ENCODE peak calls at places on chromosomes 7 and 10, in eight cellular contexts. F is HCT116; N is NCI-H524; T is AG09319; O is EH; C is activated naive CD4-positive, alpha-beta T cell; Q is GM12864; H is LoVo. D is an unnamed sample.

GRCh38 chr10:112792487-112793196 is 157.4 kb upstream of the TCF7L2 start:
- DNase-seq in F (no peak), N (peak), T (peak), O (peak), C (no peak), Q (no peak), H (no peak), D (no peak)

GRCh38 chr10:11395581-11396310 is 215.7 kb downstream of the USP6NL start:
- DNase-seq in F (no peak), N (no peak), T (no peak), O (peak), C (no peak), Q (no peak), H (no peak), D (no peak)

GRCh38 chr10:15169555-15170407 is 1.3 kb upstream of the NMT2 start:
- DNase-seq in F (no peak), N (no peak), T (no peak), O (no peak), C (peak), Q (no peak), H (no peak), D (peak)

GRCh38 chr10:91684841-91685240 is 52.0 kb upstream of the PPP1R3C start:
- DNase-seq in F (no peak), N (no peak), T (no peak), O (no peak), C (no peak), Q (no peak), H (no peak), D (no peak)

GRCh38 chr10:89310092-89310886 is 8.4 kb downstream of the IFIT2 start:
- DNase-seq in F (no peak), N (no peak), T (no peak), O (no peak), C (no peak), Q (no peak), H (no peak), D (no peak)

GRCh38 chr7:157010588-157011332 is at the start of gene MNX1:
- DNase-seq in F (peak), N (peak), T (no peak), O (no peak), C (peak), Q (peak), H (peak), D (no peak)

GRCh38 chr7:127976056-127976455 is 55.2 kb downstream of the LRRC4 start:
- DNase-seq in F (no peak), N (peak), T (no peak), O (no peak), C (no peak), Q (no peak), H (peak), D (no peak)

GRCh38 chr10:17375936-17376584 is 78.3 kb downstream of the ST8SIA6 start:
- DNase-seq in F (no peak), N (peak), T (no peak), O (peak), C (no peak), Q (no peak), H (no peak), D (no peak)

GRCh38 chr7:146655928-146656797 is 539.6 kb downstream of the CNTNAP2 start:
- DNase-seq in F (no peak), N (peak), T (no peak), O (no peak), C (no peak), Q (no peak), H (no peak), D (no peak)

GRCh38 chr10:34031410-34031809 is 696.9 kb upstream of the NRP1 start:
- DNase-seq in F (no peak), N (no peak), T (peak), O (peak), C (no peak), Q (no peak), H (no peak), D (no peak)

GRCh38 chr10:104246981-104247380 is 7.7 kb upstream of the GSTO1 start:
- DNase-seq in F (no peak), N (no peak), T (no peak), O (peak), C (no peak), Q (no peak), H (no peak), D (no peak)

GRCh38 chr10:9858816-9859215 is 1158.9 kb upstream of the CELF2 start:
- DNase-seq in F (no peak), N (no peak), T (no peak), O (no peak), C (no peak), Q (no peak), H (no peak), D (no peak)

GRCh38 chr7:124603066-124603465 is 162.5 kb downstream of the GPR37 start:
- DNase-seq in F (no peak), N (no peak), T (no peak), O (peak), C (no peak), Q (no peak), H (no peak), D (no peak)

GRCh38 chr10:79066460-79067240 is 2.1 kb upstream of the ZMIZ1 start:
- DNase-seq in F (no peak), N (peak), T (no peak), O (peak), C (no peak), Q (no peak), H (peak), D (no peak)

GRCh38 chr10:29646238-29646902 is 11.6 kb upstream of the SVIL start:
- DNase-seq in F (no peak), N (peak), T (peak), O (peak), C (no peak), Q (no peak), H (no peak), D (no peak)

GRCh38 chr10:17349009-17349349 is 105.4 kb downstream of the ST8SIA6 start:
- DNase-seq in F (no peak), N (no peak), T (no peak), O (no peak), C (no peak), Q (no peak), H (no peak), D (no peak)

GRCh38 chr7:100793806-100794660 is 33.3 kb downstream of the EPHB4 start:
- DNase-seq in F (no peak), N (no peak), T (no peak), O (peak), C (no peak), Q (no peak), H (peak), D (no peak)

GRCh38 chr7:129169171-129169643 is 19.2 kb upstream of the SMO start:
- DNase-seq in F (no peak), N (no peak), T (no peak), O (peak), C (peak), Q (no peak), H (no peak), D (peak)

GRCh38 chr10:76231258-76231934 is 800.0 kb downstream of the LRMDA start:
- DNase-seq in F (no peak), N (peak), T (no peak), O (no peak), C (no peak), Q (no peak), H (no peak), D (no peak)

GRCh38 chr10:80501913-80502521 is 35.7 kb upstream of the SH2D4B start:
- DNase-seq in F (no peak), N (no peak), T (no peak), O (peak), C (no peak), Q (no peak), H (no peak), D (no peak)

GRCh38 chr7:102138676-102139075 is 148.0 kb upstream of the SH2B2 start:
- DNase-seq in F (no peak), N (peak), T (no peak), O (no peak), C (no peak), Q (no peak), H (no peak), D (no peak)

GRCh38 chr7:33471636-33472242 is 342.4 kb downstream of the BBS9 start:
- DNase-seq in F (no peak), N (no peak), T (no peak), O (no peak), C (no peak), Q (no peak), H (no peak), D (no peak)

GRCh38 chr10:119495061-119495505 is 47.4 kb downstream of the RGS10 start:
- DNase-seq in F (no peak), N (no peak), T (no peak), O (no peak), C (no peak), Q (no peak), H (no peak), D (no peak)

GRCh38 chr7:77687747-77688144 is 8.5 kb upstream of the RSBN1L start:
- DNase-seq in F (no peak), N (no peak), T (no peak), O (no peak), C (no peak), Q (no peak), H (no peak), D (no peak)

GRCh38 chr10:48390933-48391845 is 84.7 kb downstream of the MAPK8 start:
- DNase-seq in F (peak), N (no peak), T (no peak), O (peak), C (no peak), Q (peak), H (peak), D (no peak)

GRCh38 chr7:100827330-100828226 is at the start of gene EPHB4:
- DNase-seq in F (peak), N (peak), T (peak), O (peak), C (no peak), Q (no peak), H (peak), D (no peak)

GRCh38 chr10:5956146-5956914 is 21.0 kb downstream of the IL15RA start:
- DNase-seq in F (no peak), N (no peak), T (no peak), O (no peak), C (no peak), Q (no peak), H (no peak), D (no peak)

GRCh38 chr7:3206101-3206500 is 95.0 kb upstream of the SDK1 start:
- DNase-seq in F (no peak), N (no peak), T (no peak), O (no peak), C (no peak), Q (no peak), H (no peak), D (no peak)

GRCh38 chr7:33195264-33195663 is 65.9 kb downstream of the BBS9 start:
- DNase-seq in F (no peak), N (no peak), T (peak), O (peak), C (no peak), Q (no peak), H (no peak), D (no peak)

GRCh38 chr10:3090914-3091313 is 23.6 kb downstream of the PFKP start:
- DNase-seq in F (peak), N (no peak), T (no peak), O (peak), C (no peak), Q (no peak), H (peak), D (no peak)

GRCh38 chr7:111198255-111198654 is 107.3 kb downstream of the LRRN3 start:
- DNase-seq in F (peak), N (no peak), T (peak), O (peak), C (no peak), Q (no peak), H (peak), D (no peak)

GRCh38 chr7:93146465-93147127 is 1.6 kb downstream of the SAMD9L start:
- DNase-seq in F (no peak), N (no peak), T (no peak), O (no peak), C (no peak), Q (no peak), H (no peak), D (no peak)

D was measured in stimulated activated CD8-positive, alpha-beta memory T cell treated with anti-CD3 and anti-CD28 coated beads, Interleukin-2, amount 100 ng/mL, for 1 hour.